ENCODE peak calls at places on chromosome 17, in five cellular contexts. One of them, this sample, is unnamed.

GRCh38 chr17:18246880-18247612 is 11.5 kb downstream of the FLII start:
- DNase-seq in COR-L47: peak; percentile 67
- DNase-seq in mesenchymal stem cell: peak; percentile 33
- DNase-seq in skeletal muscle cell: no peak
- DNase-seq in GM13976: peak; percentile 67
- DNase-seq in this sample: peak; percentile 77

GRCh38 chr17:55437165-55437605 is 15.6 kb upstream of the MMD start:
- DNase-seq in COR-L47: no peak
- DNase-seq in mesenchymal stem cell: no peak
- DNase-seq in skeletal muscle cell: no peak
- DNase-seq in GM13976: peak; percentile 67
- DNase-seq in this sample: no peak

GRCh38 chr17:58525239-58525638 is 10.8 kb upstream of the MTMR4 start:
- DNase-seq in COR-L47: no peak
- DNase-seq in mesenchymal stem cell: peak; percentile 94
- DNase-seq in skeletal muscle cell: peak; percentile 88
- DNase-seq in GM13976: no peak
- DNase-seq in this sample: no peak

GRCh38 chr17:80992077-80992947 is 671 bp downstream of the CHMP6 start:
- DNase-seq in COR-L47: no peak
- DNase-seq in mesenchymal stem cell: peak; percentile 26
- DNase-seq in skeletal muscle cell: no peak
- DNase-seq in GM13976: peak; percentile 60
- DNase-seq in this sample: no peak

GRCh38 chr17:51684214-51684613 is 423.9 kb downstream of the UTP18 start:
- DNase-seq in COR-L47: no peak
- DNase-seq in mesenchymal stem cell: no peak
- DNase-seq in skeletal muscle cell: no peak
- DNase-seq in GM13976: no peak
- DNase-seq in this sample: no peak

GRCh38 chr17:82851381-82851780 is 11.6 kb upstream of the ZNF750 start:
- DNase-seq in COR-L47: no peak
- DNase-seq in mesenchymal stem cell: no peak
- DNase-seq in skeletal muscle cell: no peak
- DNase-seq in GM13976: no peak
- DNase-seq in this sample: no peak

GRCh38 chr17:77819497-77819896 is 139.0 kb upstream of the TNRC6C start:
- DNase-seq in COR-L47: no peak
- DNase-seq in mesenchymal stem cell: no peak
- DNase-seq in skeletal muscle cell: no peak
- DNase-seq in GM13976: no peak
- DNase-seq in this sample: no peak

GRCh38 chr17:18027280-18027679 is 11.7 kb downstream of the ATPAF2 start:
- DNase-seq in COR-L47: no peak
- DNase-seq in mesenchymal stem cell: no peak
- DNase-seq in skeletal muscle cell: no peak
- DNase-seq in GM13976: no peak
- DNase-seq in this sample: no peak

GRCh38 chr17:75872434-75873351 is 5.7 kb downstream of the TRIM47 start:
- DNase-seq in COR-L47: peak; percentile 49
- DNase-seq in mesenchymal stem cell: peak; percentile 96
- DNase-seq in skeletal muscle cell: no peak
- DNase-seq in GM13976: no peak
- DNase-seq in this sample: no peak

GRCh38 chr17:43803758-43804157 is 23.5 kb downstream of the CFAP97D1 start:
- DNase-seq in COR-L47: no peak
- DNase-seq in mesenchymal stem cell: no peak
- DNase-seq in skeletal muscle cell: no peak
- DNase-seq in GM13976: no peak
- DNase-seq in this sample: no peak

GRCh38 chr17:10772425-10773380 is 31.2 kb downstream of the TMEM238L start:
- DNase-seq in COR-L47: no peak
- DNase-seq in mesenchymal stem cell: no peak
- DNase-seq in skeletal muscle cell: no peak
- DNase-seq in GM13976: no peak
- DNase-seq in this sample: peak; percentile 47

GRCh38 chr17:17752822-17753448 is 71.7 kb downstream of the RAI1 start:
- DNase-seq in COR-L47: no peak
- DNase-seq in mesenchymal stem cell: peak; percentile 31
- DNase-seq in skeletal muscle cell: no peak
- DNase-seq in GM13976: no peak
- DNase-seq in this sample: no peak

GRCh38 chr17:82458885-82459424 is 414 bp downstream of the NARF start:
- DNase-seq in COR-L47: no peak
- DNase-seq in mesenchymal stem cell: peak; percentile 65
- DNase-seq in skeletal muscle cell: no peak
- DNase-seq in GM13976: peak; percentile 69
- DNase-seq in this sample: no peak

GRCh38 chr17:77405867-77406513 is 265.2 kb downstream of the SEC14L1 start:
- DNase-seq in COR-L47: no peak
- DNase-seq in mesenchymal stem cell: no peak
- DNase-seq in skeletal muscle cell: no peak
- DNase-seq in GM13976: no peak
- DNase-seq in this sample: no peak

GRCh38 chr17:1143573-1143972 is 36.2 kb downstream of the ABR start:
- DNase-seq in COR-L47: peak; percentile 7
- DNase-seq in mesenchymal stem cell: peak; percentile 70
- DNase-seq in skeletal muscle cell: no peak
- DNase-seq in GM13976: no peak
- DNase-seq in this sample: no peak

GRCh38 chr17:62094175-62094574 is 29.1 kb upstream of the MED13 start:
- DNase-seq in COR-L47: no peak
- DNase-seq in mesenchymal stem cell: peak; percentile 8
- DNase-seq in skeletal muscle cell: no peak
- DNase-seq in GM13976: no peak
- DNase-seq in this sample: no peak

GRCh38 chr17:80477647-80478478 is 1.5 kb upstream of the NPTX1 start:
- DNase-seq in COR-L47: peak; percentile 41
- DNase-seq in mesenchymal stem cell: peak; percentile 59
- DNase-seq in skeletal muscle cell: no peak
- DNase-seq in GM13976: peak; percentile 72
- DNase-seq in this sample: peak; percentile 7

GRCh38 chr17:80270104-80270503 is 9.5 kb downstream of the RNF213 start:
- DNase-seq in COR-L47: no peak
- DNase-seq in mesenchymal stem cell: no peak
- DNase-seq in skeletal muscle cell: no peak
- DNase-seq in GM13976: no peak
- DNase-seq in this sample: peak; percentile 55

GRCh38 chr17:78875331-78875730 is 27.7 kb downstream of the CEP295NL start:
- DNase-seq in COR-L47: no peak
- DNase-seq in mesenchymal stem cell: no peak
- DNase-seq in skeletal muscle cell: no peak
- DNase-seq in GM13976: no peak
- DNase-seq in this sample: no peak